ENCODE peak calls at places on chromosomes 7 and 10, in five cellular contexts. One of them, this sample, is unnamed.

GRCh38 chr10:91034042-91034441 is 113.2 kb upstream of the ANKRD1 start:
- DNase-seq in IMR-90: no peak
- DNase-seq in body of pancreas: no peak
- DNase-seq in OCI-LY7: no peak
- DNase-seq in Panc1: no peak
- DNase-seq in this sample: no peak

GRCh38 chr7:155252388-155252957 is 45.2 kb upstream of the INSIG1 start:
- DNase-seq in OCI-LY7: no peak
- DNase-seq in Panc1: no peak
- DNase-seq in IMR-90: peak; percentile 13
- DNase-seq in body of pancreas: peak; percentile 28
- DNase-seq in this sample: no peak

GRCh38 chr10:72388062-72388461 is 33.3 kb upstream of the DNAJB12 start:
- DNase-seq in IMR-90: no peak
- DNase-seq in Panc1: no peak
- DNase-seq in body of pancreas: no peak
- DNase-seq in OCI-LY7: no peak
- DNase-seq in this sample: no peak

GRCh38 chr7:41581041-41581440 is 121.8 kb downstream of the INHBA start:
- DNase-seq in body of pancreas: no peak
- DNase-seq in OCI-LY7: no peak
- DNase-seq in Panc1: no peak
- DNase-seq in IMR-90: no peak
- DNase-seq in this sample: no peak

GRCh38 chr7:2151801-2152612 is 80.7 kb downstream of the MAD1L1 start:
- DNase-seq in Panc1: no peak
- DNase-seq in OCI-LY7: no peak
- DNase-seq in IMR-90: no peak
- DNase-seq in body of pancreas: no peak
- DNase-seq in this sample: no peak

GRCh38 chr10:110269641-110270318 is 34.9 kb downstream of the SMNDC1 start:
- DNase-seq in IMR-90: peak; percentile 25
- DNase-seq in body of pancreas: peak; percentile 78
- DNase-seq in OCI-LY7: no peak
- DNase-seq in Panc1: no peak
- DNase-seq in this sample: peak; percentile 27

GRCh38 chr10:12413369-12413711 is 64.0 kb downstream of the CAMK1D start:
- DNase-seq in body of pancreas: no peak
- DNase-seq in Panc1: no peak
- DNase-seq in IMR-90: no peak
- DNase-seq in OCI-LY7: no peak
- DNase-seq in this sample: no peak

GRCh38 chr7:136400877-136401276 is 423.7 kb upstream of the MTPN start:
- DNase-seq in IMR-90: no peak
- DNase-seq in OCI-LY7: no peak
- DNase-seq in Panc1: no peak
- DNase-seq in body of pancreas: no peak
- DNase-seq in this sample: no peak

GRCh38 chr10:114313139-114313538 is 74.1 kb downstream of the VWA2 start:
- DNase-seq in Panc1: no peak
- DNase-seq in body of pancreas: no peak
- DNase-seq in OCI-LY7: no peak
- DNase-seq in IMR-90: no peak
- DNase-seq in this sample: no peak

GRCh38 chr7:50308301-50309129 is 4.0 kb downstream of the IKZF1 start:
- DNase-seq in OCI-LY7: peak; percentile 73
- DNase-seq in IMR-90: no peak
- DNase-seq in body of pancreas: no peak
- DNase-seq in Panc1: no peak
- DNase-seq in this sample: no peak

GRCh38 chr7:141979611-141980010 is 6.0 kb upstream of the TAS2R38 start:
- DNase-seq in body of pancreas: no peak
- DNase-seq in IMR-90: no peak
- DNase-seq in Panc1: no peak
- DNase-seq in OCI-LY7: peak; percentile 29
- DNase-seq in this sample: no peak

GRCh38 chr7:116030626-116031276 is at the start of gene TFEC:
- DNase-seq in Panc1: no peak
- DNase-seq in IMR-90: peak; percentile 12
- DNase-seq in OCI-LY7: no peak
- DNase-seq in body of pancreas: no peak
- DNase-seq in this sample: no peak

GRCh38 chr10:79299397-79300370 is 47.6 kb upstream of the PPIF start:
- DNase-seq in OCI-LY7: no peak
- DNase-seq in Panc1: no peak
- DNase-seq in IMR-90: peak; percentile 90
- DNase-seq in body of pancreas: no peak
- DNase-seq in this sample: no peak

GRCh38 chr7:123599766-123600165 is 1.9 kb upstream of the ASB15 start:
- DNase-seq in IMR-90: no peak
- DNase-seq in OCI-LY7: no peak
- DNase-seq in body of pancreas: no peak
- DNase-seq in Panc1: no peak
- DNase-seq in this sample: no peak

GRCh38 chr10:132876967-132877366 is 65.4 kb downstream of the CFAP46 start:
- DNase-seq in OCI-LY7: no peak
- DNase-seq in body of pancreas: no peak
- DNase-seq in IMR-90: no peak
- DNase-seq in Panc1: no peak
- DNase-seq in this sample: no peak

GRCh38 chr10:89314676-89315075 is 12.8 kb downstream of the IFIT2 start:
- DNase-seq in IMR-90: no peak
- DNase-seq in Panc1: no peak
- DNase-seq in body of pancreas: no peak
- DNase-seq in OCI-LY7: no peak
- DNase-seq in this sample: no peak

GRCh38 chr10:89466599-89467035 is 52.2 kb downstream of the IFIT5 start:
- DNase-seq in OCI-LY7: peak; percentile 13
- DNase-seq in body of pancreas: peak; percentile 39
- DNase-seq in Panc1: no peak
- DNase-seq in IMR-90: peak; percentile 60
- DNase-seq in this sample: peak; percentile 10

GRCh38 chr10:93221521-93221920 is 147.8 kb downstream of the CYP26A1 start:
- DNase-seq in IMR-90: no peak
- DNase-seq in body of pancreas: no peak
- DNase-seq in Panc1: no peak
- DNase-seq in OCI-LY7: no peak
- DNase-seq in this sample: no peak

GRCh38 chr10:93219347-93219746 is 145.7 kb downstream of the CYP26A1 start:
- DNase-seq in OCI-LY7: no peak
- DNase-seq in IMR-90: peak; percentile 28
- DNase-seq in body of pancreas: no peak
- DNase-seq in Panc1: no peak
- DNase-seq in this sample: no peak

GRCh38 chr10:93222211-93222754 is 148.6 kb downstream of the CYP26A1 start:
- DNase-seq in Panc1: no peak
- DNase-seq in OCI-LY7: no peak
- DNase-seq in IMR-90: no peak
- DNase-seq in body of pancreas: no peak
- DNase-seq in this sample: no peak

GRCh38 chr10:93221171-93221496 is 147.4 kb downstream of the CYP26A1 start:
- DNase-seq in body of pancreas: no peak
- DNase-seq in OCI-LY7: no peak
- DNase-seq in IMR-90: no peak
- DNase-seq in Panc1: no peak
- DNase-seq in this sample: no peak

DNA sequence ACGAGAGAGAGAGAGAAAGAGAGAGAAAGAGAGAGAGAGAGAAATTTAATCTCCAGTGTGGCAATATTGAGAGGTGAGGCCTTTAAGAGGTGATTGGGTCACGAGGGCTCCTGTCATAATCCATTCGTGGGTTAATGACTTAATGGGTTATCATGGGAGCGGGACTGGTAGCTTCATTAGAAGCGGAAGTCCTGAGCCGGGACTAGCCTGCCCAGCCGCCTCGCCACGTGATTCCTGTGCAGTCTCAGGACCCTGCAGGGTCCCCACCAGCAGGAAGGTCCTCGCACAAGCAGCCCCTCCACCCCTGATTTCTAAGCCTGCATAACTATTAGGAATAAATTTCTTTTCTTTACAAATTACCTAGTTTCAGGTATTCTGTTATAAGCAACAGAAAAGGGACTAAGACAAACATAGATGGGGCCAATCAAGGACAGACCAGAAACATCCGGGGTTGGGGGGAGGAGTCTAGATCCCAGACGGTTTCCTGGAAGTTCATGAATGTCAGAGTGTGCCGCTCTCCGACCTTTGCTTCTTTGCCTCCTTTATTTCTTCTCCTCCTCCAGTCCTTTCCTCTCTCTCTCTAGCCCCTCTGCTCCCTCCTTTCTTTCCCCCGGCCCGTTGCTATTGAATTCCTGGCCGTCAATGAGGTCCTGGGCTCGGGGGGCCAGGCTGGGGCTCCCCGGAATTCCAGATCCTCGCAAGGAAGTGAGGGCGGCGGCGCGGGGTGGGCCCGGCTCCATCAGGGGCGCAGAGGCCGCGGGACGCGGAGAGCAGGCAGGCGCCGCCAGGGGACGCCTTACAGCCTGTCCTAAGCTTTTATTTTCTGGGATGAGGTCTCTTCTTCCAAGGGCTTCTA is 146.8 kb downstream of the CYP26A1 start:
- DNase-seq in OCI-LY7: no peak
- DNase-seq in body of pancreas: no peak
- DNase-seq in IMR-90: no peak
- DNase-seq in Panc1: no peak
- DNase-seq in this sample: no peak
- TF ChIP-seq CTCF in OCI-LY7: no peak
- TF ChIP-seq CTCF in body of pancreas: no peak
- TF ChIP-seq CTCF in IMR-90: no peak
- TF ChIP-seq CTCF in Panc1: no peak
- TF ChIP-seq CTCF in this sample: no peak

GRCh38 chr7:24597014-24597413 is 23.8 kb downstream of the PALS2 start:
- DNase-seq in OCI-LY7: no peak
- DNase-seq in IMR-90: no peak
- DNase-seq in Panc1: no peak
- DNase-seq in body of pancreas: no peak
- DNase-seq in this sample: no peak

GRCh38 chr7:24591152-24591551 is 17.9 kb downstream of the PALS2 start:
- DNase-seq in OCI-LY7: no peak
- DNase-seq in Panc1: no peak
- DNase-seq in body of pancreas: no peak
- DNase-seq in IMR-90: no peak
- DNase-seq in this sample: no peak

GRCh38 chr7:24601600-24601999 is 28.3 kb downstream of the PALS2 start:
- DNase-seq in body of pancreas: no peak
- DNase-seq in OCI-LY7: no peak
- DNase-seq in IMR-90: no peak
- DNase-seq in Panc1: no peak
- DNase-seq in this sample: no peak

GRCh38 chr7:24595671-24596418 is 22.6 kb downstream of the PALS2 start:
- DNase-seq in Panc1: no peak
- DNase-seq in OCI-LY7: no peak
- DNase-seq in IMR-90: no peak
- DNase-seq in body of pancreas: no peak
- DNase-seq in this sample: no peak
- H3K4me3 ChIP-seq in Panc1: no peak overlapping the region
- H3K4me3 ChIP-seq in OCI-LY7: no peak overlapping the region
- H3K4me3 ChIP-seq in IMR-90: no peak overlapping the region
- H3K4me3 ChIP-seq in body of pancreas: no peak overlapping the region
- H3K4me3 ChIP-seq in this sample: no peak overlapping the region

GRCh38 chr7:112254709-112255387 is 48.4 kb downstream of the ZNF277 start:
- DNase-seq in OCI-LY7: no peak
- DNase-seq in IMR-90: no peak
- DNase-seq in body of pancreas: no peak
- DNase-seq in Panc1: no peak
- DNase-seq in this sample: no peak

GRCh38 chr7:112252691-112253090 is 46.2 kb downstream of the ZNF277 start:
- DNase-seq in Panc1: no peak
- DNase-seq in IMR-90: no peak
- DNase-seq in body of pancreas: no peak
- DNase-seq in OCI-LY7: no peak
- DNase-seq in this sample: no peak

GRCh38 chr7:112257073-112257472 is 50.6 kb downstream of the ZNF277 start:
- DNase-seq in body of pancreas: no peak
- DNase-seq in IMR-90: no peak
- DNase-seq in OCI-LY7: no peak
- DNase-seq in Panc1: no peak
- DNase-seq in this sample: peak; percentile 61

GRCh38 chr7:112254166-112254565 is 47.7 kb downstream of the ZNF277 start:
- DNase-seq in Panc1: no peak
- DNase-seq in body of pancreas: no peak
- DNase-seq in IMR-90: no peak
- DNase-seq in OCI-LY7: no peak
- DNase-seq in this sample: peak; percentile 37

DNA sequence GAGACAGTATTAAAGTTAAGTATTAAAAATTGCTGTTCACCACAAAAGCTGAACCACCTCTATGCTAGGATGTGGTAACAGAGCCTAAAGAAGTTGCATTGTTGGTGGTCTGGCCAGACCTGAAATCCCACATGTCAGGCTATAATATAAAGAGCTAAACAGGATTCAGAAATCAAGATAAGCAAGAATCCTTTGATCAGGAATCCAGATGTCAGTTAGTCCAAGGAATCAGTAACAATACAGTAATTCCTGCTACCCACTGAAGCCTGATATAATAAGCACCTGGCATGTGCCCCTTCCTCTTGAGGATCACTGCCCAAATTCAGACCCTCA is 48.9 kb downstream of the ZNF277 start:
- DNase-seq in IMR-90: no peak
- DNase-seq in OCI-LY7: no peak
- DNase-seq in body of pancreas: no peak
- DNase-seq in Panc1: no peak
- DNase-seq in this sample: no peak
- TF ChIP-seq CTCF in IMR-90: no peak
- TF ChIP-seq CTCF in OCI-LY7: no peak
- TF ChIP-seq CTCF in body of pancreas: no peak
- TF ChIP-seq CTCF in Panc1: no peak
- TF ChIP-seq CTCF in this sample: no peak

GRCh38 chr7:101644879-101645278 is 15.8 kb upstream of the MYL10 start:
- DNase-seq in OCI-LY7: no peak
- DNase-seq in IMR-90: no peak
- DNase-seq in Panc1: no peak
- DNase-seq in body of pancreas: no peak
- DNase-seq in this sample: peak; percentile 74
- H3K4me3 ChIP-seq in OCI-LY7: no peak overlapping the region
- H3K4me3 ChIP-seq in IMR-90: no peak overlapping the region
- H3K4me3 ChIP-seq in Panc1: peak overlapping the region; percentile 31
- H3K4me3 ChIP-seq in body of pancreas: no peak overlapping the region
- H3K4me3 ChIP-seq in this sample: no peak overlapping the region

GRCh38 chr7:57250801-57251200 is 118.6 kb upstream of the ZNF479 start:
- DNase-seq in body of pancreas: no peak
- DNase-seq in OCI-LY7: no peak
- DNase-seq in IMR-90: no peak
- DNase-seq in Panc1: no peak
- DNase-seq in this sample: no peak

DNA sequence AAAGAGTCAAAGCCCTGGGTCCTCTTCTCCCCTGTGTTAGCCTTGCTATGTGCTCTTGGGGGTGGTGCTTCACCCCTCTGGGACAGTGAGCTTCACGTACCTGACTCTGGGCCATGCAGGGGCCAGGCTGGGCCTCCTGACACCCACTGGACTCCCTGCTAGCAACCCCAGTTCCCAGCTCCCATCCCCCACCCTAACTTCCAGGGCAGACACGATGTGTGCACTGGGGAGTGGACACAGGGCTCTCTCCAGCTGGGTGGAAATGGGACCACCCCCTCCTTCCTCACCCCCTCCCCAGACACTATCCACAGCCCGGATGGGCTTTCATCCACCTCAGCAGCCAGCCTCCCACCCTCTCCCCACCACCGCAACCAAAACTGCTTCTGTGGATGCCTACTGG is 113.0 kb upstream of the ZNF479 start:
- DNase-seq in IMR-90: no peak
- DNase-seq in Panc1: no peak
- DNase-seq in body of pancreas: no peak
- DNase-seq in OCI-LY7: no peak
- DNase-seq in this sample: no peak
- TF ChIP-seq CTCF in IMR-90: no peak
- TF ChIP-seq CTCF in Panc1: no peak
- TF ChIP-seq CTCF in body of pancreas: no peak
- TF ChIP-seq CTCF in OCI-LY7: no peak
- TF ChIP-seq CTCF in this sample: no peak

This sample was measured in LNCaP clone FGC.